ENCODE peak calls at places on chromosomes 6 and 20, in five cellular contexts. One of them, this sample, is unnamed.

GRCh38 chr6:139402935-139403386 is 28.5 kb upstream of the CITED2 start:
- DNase-seq in mammary epithelial cell: no peak
- DNase-seq in Panc1: no peak
- DNase-seq in skeletal muscle cell: peak
- DNase-seq in effector CD4-positive, alpha-beta T cell: no peak
- DNase-seq in this sample: no peak

GRCh38 chr20:25041813-25042530 is 16.0 kb downstream of the ACSS1 start:
- DNase-seq in skeletal muscle cell: no peak
- DNase-seq in Panc1: no peak
- DNase-seq in mammary epithelial cell: no peak
- DNase-seq in effector CD4-positive, alpha-beta T cell: no peak
- DNase-seq in this sample: no peak

GRCh38 chr6:21263531-21264287 is 329.8 kb upstream of the SOX4 start:
- DNase-seq in Panc1: no peak
- DNase-seq in effector CD4-positive, alpha-beta T cell: no peak
- DNase-seq in mammary epithelial cell: peak
- DNase-seq in skeletal muscle cell: peak
- DNase-seq in this sample: no peak

GRCh38 chr6:31836676-31837611 is 9.4 kb downstream of the HSPA1B start:
- DNase-seq in mammary epithelial cell: peak
- DNase-seq in effector CD4-positive, alpha-beta T cell: no peak
- DNase-seq in skeletal muscle cell: no peak
- DNase-seq in Panc1: no peak
- DNase-seq in this sample: no peak

GRCh38 chr20:22690616-22691179 is 106.3 kb upstream of the FOXA2 start:
- DNase-seq in skeletal muscle cell: no peak
- DNase-seq in mammary epithelial cell: no peak
- DNase-seq in Panc1: no peak
- DNase-seq in effector CD4-positive, alpha-beta T cell: no peak
- DNase-seq in this sample: no peak

GRCh38 chr6:63571382-63571882 is 848 bp upstream of the LOC128125822 start:
- DNase-seq in mammary epithelial cell: no peak
- DNase-seq in effector CD4-positive, alpha-beta T cell: no peak
- DNase-seq in skeletal muscle cell: no peak
- DNase-seq in Panc1: peak
- DNase-seq in this sample: no peak

GRCh38 chr20:33002087-33002808 is 2.0 kb downstream of the SUN5 start:
- DNase-seq in mammary epithelial cell: no peak
- DNase-seq in Panc1: no peak
- DNase-seq in effector CD4-positive, alpha-beta T cell: no peak
- DNase-seq in skeletal muscle cell: no peak
- DNase-seq in this sample: no peak

GRCh38 chr20:21243811-21244210 is 59.3 kb upstream of the XRN2 start:
- DNase-seq in effector CD4-positive, alpha-beta T cell: no peak
- DNase-seq in skeletal muscle cell: no peak
- DNase-seq in mammary epithelial cell: no peak
- DNase-seq in Panc1: no peak
- DNase-seq in this sample: no peak

GRCh38 chr6:100289285-100289684 is 175.4 kb downstream of the SIM1 start:
- DNase-seq in mammary epithelial cell: no peak
- DNase-seq in Panc1: no peak
- DNase-seq in effector CD4-positive, alpha-beta T cell: no peak
- DNase-seq in skeletal muscle cell: no peak
- DNase-seq in this sample: no peak

GRCh38 chr20:14264869-14265268 is 72.5 kb downstream of the FLRT3 start:
- DNase-seq in effector CD4-positive, alpha-beta T cell: no peak
- DNase-seq in skeletal muscle cell: no peak
- DNase-seq in mammary epithelial cell: peak
- DNase-seq in Panc1: no peak
- DNase-seq in this sample: no peak

GRCh38 chr6:42786525-42786985 is 4.7 kb downstream of the BICRAL start:
- DNase-seq in skeletal muscle cell: no peak
- DNase-seq in Panc1: no peak
- DNase-seq in effector CD4-positive, alpha-beta T cell: no peak
- DNase-seq in mammary epithelial cell: no peak
- DNase-seq in this sample: no peak

GRCh38 chr6:159720708-159721107 is 6.6 kb upstream of the WTAP start:
- DNase-seq in mammary epithelial cell: peak
- DNase-seq in skeletal muscle cell: no peak
- DNase-seq in effector CD4-positive, alpha-beta T cell: peak
- DNase-seq in Panc1: no peak
- DNase-seq in this sample: peak

GRCh38 chr20:51946581-51946980 is 144.3 kb upstream of the SALL4 start:
- DNase-seq in mammary epithelial cell: no peak
- DNase-seq in effector CD4-positive, alpha-beta T cell: no peak
- DNase-seq in skeletal muscle cell: no peak
- DNase-seq in Panc1: no peak
- DNase-seq in this sample: no peak

GRCh38 chr6:165968409-165968807 is 199.2 kb downstream of the TBXT start:
- DNase-seq in Panc1: no peak
- DNase-seq in effector CD4-positive, alpha-beta T cell: no peak
- DNase-seq in skeletal muscle cell: no peak
- DNase-seq in mammary epithelial cell: no peak
- DNase-seq in this sample: no peak

GRCh38 chr6:154569136-154569862 is 58.8 kb upstream of the CNKSR3 start:
- DNase-seq in effector CD4-positive, alpha-beta T cell: no peak
- DNase-seq in skeletal muscle cell: no peak
- DNase-seq in mammary epithelial cell: no peak
- DNase-seq in Panc1: no peak
- DNase-seq in this sample: no peak

GRCh38 chr6:2764610-2765165 is 505 bp upstream of the WRNIP1 start:
- DNase-seq in Panc1: no peak
- DNase-seq in effector CD4-positive, alpha-beta T cell: peak
- DNase-seq in skeletal muscle cell: no peak
- DNase-seq in mammary epithelial cell: peak
- DNase-seq in this sample: peak

GRCh38 chr6:44073612-44074382 is 53.5 kb downstream of the MRPL14 start:
- DNase-seq in skeletal muscle cell: no peak
- DNase-seq in effector CD4-positive, alpha-beta T cell: no peak
- DNase-seq in Panc1: no peak
- DNase-seq in mammary epithelial cell: no peak
- DNase-seq in this sample: no peak

GRCh38 chr6:27986928-27987725 is 30.1 kb downstream of the OR2B6 start:
- DNase-seq in effector CD4-positive, alpha-beta T cell: no peak
- DNase-seq in mammary epithelial cell: peak
- DNase-seq in Panc1: no peak
- DNase-seq in skeletal muscle cell: no peak
- DNase-seq in this sample: no peak

GRCh38 chr6:121645100-121645745 is 209.8 kb downstream of the GJA1 start:
- DNase-seq in mammary epithelial cell: no peak
- DNase-seq in effector CD4-positive, alpha-beta T cell: no peak
- DNase-seq in Panc1: no peak
- DNase-seq in skeletal muscle cell: no peak
- DNase-seq in this sample: no peak

GRCh38 chr6:29742191-29742590 is 19.0 kb downstream of the HLA-F start:
- DNase-seq in Panc1: no peak
- DNase-seq in effector CD4-positive, alpha-beta T cell: no peak
- DNase-seq in skeletal muscle cell: no peak
- DNase-seq in mammary epithelial cell: no peak
- DNase-seq in this sample: no peak

GRCh38 chr20:62550087-62550565 is 74.3 kb upstream of the GATA5 start:
- DNase-seq in effector CD4-positive, alpha-beta T cell: no peak
- DNase-seq in mammary epithelial cell: no peak
- DNase-seq in Panc1: no peak
- DNase-seq in skeletal muscle cell: no peak
- DNase-seq in this sample: no peak

GRCh38 chr20:61744691-61745396 is 320.8 kb downstream of the TAF4 start:
- DNase-seq in effector CD4-positive, alpha-beta T cell: no peak
- DNase-seq in mammary epithelial cell: peak
- DNase-seq in Panc1: no peak
- DNase-seq in skeletal muscle cell: no peak
- DNase-seq in this sample: no peak

GRCh38 chr20:19427913-19428800 is 215.7 kb downstream of the SLC24A3 start:
- DNase-seq in effector CD4-positive, alpha-beta T cell: no peak
- DNase-seq in skeletal muscle cell: no peak
- DNase-seq in Panc1: no peak
- DNase-seq in mammary epithelial cell: no peak
- DNase-seq in this sample: no peak